ENCODE peak calls at places on chromosomes 4 and X, in five cellular contexts. H is AG09309; F is natural killer cell treated with Interleukin-12 subunit alpha and Interleukin-12 subunit beta and Interleukin-15 and Interleukin-18, amount 100 ng/mL, for 72 hours; J is EL; O is non-pigmented ciliary epithelial cell. N is an unnamed sample.

GRCh38 chrX:46165411-46165810 is 379.8 kb downstream of the ZNF674 start:
- DNase-seq in F (no peak), H (peak; percentile 27), O (peak; percentile 36), J (peak; percentile 82), N (peak; percentile 13)

GRCh38 chrX:30800901-30801300 is 88.2 kb downstream of the TAB3 start:
- DNase-seq in J (no peak), H (no peak), O (no peak), F (no peak), N (no peak)

GRCh38 chr4:24890561-24890960 is 22.3 kb downstream of the CCDC149 start:
- DNase-seq in J (no peak), F (no peak), H (no peak), O (no peak), N (no peak)

GRCh38 chr4:40908702-40909362 is 159.1 kb downstream of the NSUN7 start:
- DNase-seq in H (no peak), F (no peak), O (peak; percentile 55), J (peak; percentile 85), N (peak; percentile 63)

GRCh38 chrX:36957425-36958328 is 50.5 kb upstream of the FAM47C start:
- DNase-seq in O (no peak), H (no peak), F (no peak), J (no peak), N (no peak)

GRCh38 chr4:82989567-82990429 is 20.8 kb downstream of the LIN54 start:
- DNase-seq in J (peak; percentile 28), H (no peak), O (no peak), F (no peak), N (no peak)

GRCh38 chrX:81195712-81196111 is 6.0 kb downstream of the HMGN5 start:
- DNase-seq in O (no peak), J (peak; percentile 50), F (peak; percentile 70), H (peak; percentile 17), N (peak; percentile 28)

GRCh38 chr4:187501731-187502130 is 493.8 kb upstream of the ZFP42 start:
- DNase-seq in O (no peak), J (no peak), H (no peak), F (no peak), N (no peak)

N was measured in astrocyte of the cerebellum.